ENCODE peak calls at places on chromosomes 4 and X, in nine cellular contexts. One of them, this sample, is unnamed.
A peak's percentile ranks its signal among the peaks of the same experiment; 100 is the strongest.

GRCh38 chr4:33357121-33357520 is 2637.0 kb downstream of the PCDH7 start:
- DNase-seq in choroid plexus epithelial cell: no peak
- DNase-seq in cardiac muscle cell: no peak
- DNase-seq in fibroblast of lung: no peak
- DNase-seq in DND-41: no peak
- DNase-seq in fibroblast of the aortic adventitia: no peak
- DNase-seq in AG04449: no peak
- DNase-seq in ascending aorta: no peak
- DNase-seq in fibroblast of mammary gland: no peak
- DNase-seq in this sample: no peak

GRCh38 chrX:10769696-10770619 is 149.6 kb upstream of the MID1 start:
- DNase-seq in cardiac muscle cell: peak; percentile 47
- DNase-seq in fibroblast of lung: peak; percentile 70
- DNase-seq in ascending aorta: no peak
- DNase-seq in fibroblast of mammary gland: peak; percentile 57
- DNase-seq in DND-41: no peak
- DNase-seq in AG04449: no peak
- DNase-seq in choroid plexus epithelial cell: peak; percentile 62
- DNase-seq in fibroblast of the aortic adventitia: peak; percentile 52
- DNase-seq in this sample: no peak

GRCh38 chr4:47486306-47486705 is 1.2 kb downstream of the ATP10D start:
- DNase-seq in fibroblast of the aortic adventitia: peak; percentile 46
- DNase-seq in choroid plexus epithelial cell: peak; percentile 48
- DNase-seq in fibroblast of lung: peak; percentile 42
- DNase-seq in AG04449: no peak
- DNase-seq in DND-41: no peak
- DNase-seq in fibroblast of mammary gland: peak; percentile 30
- DNase-seq in cardiac muscle cell: peak; percentile 27
- DNase-seq in ascending aorta: no peak
- DNase-seq in this sample: no peak

GRCh38 chrX:2662586-2662985 is 28.5 kb upstream of the CD99 start:
- DNase-seq in AG04449: no peak
- DNase-seq in choroid plexus epithelial cell: no peak
- DNase-seq in cardiac muscle cell: no peak
- DNase-seq in fibroblast of mammary gland: no peak
- DNase-seq in fibroblast of lung: no peak
- DNase-seq in fibroblast of the aortic adventitia: no peak
- DNase-seq in ascending aorta: no peak
- DNase-seq in DND-41: no peak
- DNase-seq in this sample: no peak

GRCh38 chrX:13607356-13607995 is 38.1 kb downstream of the EGFL6 start:
- DNase-seq in fibroblast of lung: no peak
- DNase-seq in cardiac muscle cell: no peak
- DNase-seq in DND-41: no peak
- DNase-seq in fibroblast of the aortic adventitia: no peak
- DNase-seq in fibroblast of mammary gland: no peak
- DNase-seq in ascending aorta: no peak
- DNase-seq in AG04449: no peak
- DNase-seq in choroid plexus epithelial cell: no peak
- DNase-seq in this sample: no peak

GRCh38 chr4:77040265-77040664 is 35.5 kb downstream of the CCNI start:
- DNase-seq in fibroblast of lung: peak; percentile 74
- DNase-seq in cardiac muscle cell: no peak
- DNase-seq in DND-41: no peak
- DNase-seq in fibroblast of the aortic adventitia: peak; percentile 67
- DNase-seq in AG04449: no peak
- DNase-seq in choroid plexus epithelial cell: peak; percentile 81
- DNase-seq in ascending aorta: no peak
- DNase-seq in fibroblast of mammary gland: peak; percentile 82
- DNase-seq in this sample: no peak

GRCh38 chr4:87677731-87678130 is 27.7 kb downstream of the DMP1 start:
- DNase-seq in fibroblast of the aortic adventitia: no peak
- DNase-seq in AG04449: no peak
- DNase-seq in choroid plexus epithelial cell: peak; percentile 26
- DNase-seq in fibroblast of mammary gland: no peak
- DNase-seq in fibroblast of lung: no peak
- DNase-seq in DND-41: no peak
- DNase-seq in cardiac muscle cell: no peak
- DNase-seq in ascending aorta: no peak
- DNase-seq in this sample: no peak

GRCh38 chr4:152097371-152097770 is 336.6 kb upstream of the GATB start:
- DNase-seq in fibroblast of the aortic adventitia: no peak
- DNase-seq in ascending aorta: no peak
- DNase-seq in fibroblast of lung: no peak
- DNase-seq in AG04449: no peak
- DNase-seq in fibroblast of mammary gland: no peak
- DNase-seq in DND-41: no peak
- DNase-seq in choroid plexus epithelial cell: no peak
- DNase-seq in cardiac muscle cell: no peak
- DNase-seq in this sample: no peak

GRCh38 chr4:8409271-8410065 is 31.1 kb downstream of the ACOX3 start:
- DNase-seq in ascending aorta: no peak
- DNase-seq in fibroblast of mammary gland: peak; percentile 37
- DNase-seq in choroid plexus epithelial cell: no peak
- DNase-seq in DND-41: peak; percentile 77
- DNase-seq in fibroblast of the aortic adventitia: peak; percentile 70
- DNase-seq in fibroblast of lung: peak; percentile 56
- DNase-seq in AG04449: no peak
- DNase-seq in cardiac muscle cell: peak; percentile 21
- DNase-seq in this sample: no peak

GRCh38 chr4:8410066-8410600 is 30.4 kb downstream of the ACOX3 start:
- DNase-seq in fibroblast of lung: no peak
- DNase-seq in fibroblast of the aortic adventitia: peak; percentile 18
- DNase-seq in DND-41: no peak
- DNase-seq in choroid plexus epithelial cell: no peak
- DNase-seq in fibroblast of mammary gland: no peak
- DNase-seq in ascending aorta: no peak
- DNase-seq in AG04449: no peak
- DNase-seq in cardiac muscle cell: no peak
- DNase-seq in this sample: no peak

GRCh38 chr4:8412288-8412687 is 28.2 kb downstream of the ACOX3 start:
- DNase-seq in fibroblast of lung: no peak
- DNase-seq in AG04449: no peak
- DNase-seq in cardiac muscle cell: no peak
- DNase-seq in choroid plexus epithelial cell: no peak
- DNase-seq in fibroblast of the aortic adventitia: no peak
- DNase-seq in DND-41: no peak
- DNase-seq in ascending aorta: no peak
- DNase-seq in fibroblast of mammary gland: no peak
- DNase-seq in this sample: no peak

GRCh38 chr4:8411351-8412180 is 29.0 kb downstream of the ACOX3 start:
- DNase-seq in fibroblast of mammary gland: no peak
- DNase-seq in cardiac muscle cell: no peak
- DNase-seq in fibroblast of the aortic adventitia: no peak
- DNase-seq in choroid plexus epithelial cell: no peak
- DNase-seq in DND-41: no peak
- DNase-seq in ascending aorta: no peak
- DNase-seq in AG04449: no peak
- DNase-seq in fibroblast of lung: no peak
- DNase-seq in this sample: no peak

GRCh38 chr4:8410641-8411271 is 29.8 kb downstream of the ACOX3 start:
- DNase-seq in ascending aorta: no peak
- DNase-seq in DND-41: peak; percentile 12
- DNase-seq in AG04449: no peak
- DNase-seq in fibroblast of lung: peak; percentile 47
- DNase-seq in fibroblast of the aortic adventitia: peak; percentile 52
- DNase-seq in choroid plexus epithelial cell: peak; percentile 85
- DNase-seq in fibroblast of mammary gland: peak; percentile 47
- DNase-seq in cardiac muscle cell: peak; percentile 70
- DNase-seq in this sample: no peak
- TF ChIP-seq CTCF in ascending aorta: peak; percentile 23
- TF ChIP-seq CTCF in DND-41: peak; percentile 38
- TF ChIP-seq CTCF in AG04449: peak; percentile 20
- TF ChIP-seq CTCF in fibroblast of lung: peak; percentile 18
- TF ChIP-seq CTCF in fibroblast of the aortic adventitia: peak; percentile 20
- TF ChIP-seq CTCF in choroid plexus epithelial cell: peak; percentile 67
- TF ChIP-seq CTCF in fibroblast of mammary gland: peak; percentile 40
- TF ChIP-seq CTCF in cardiac muscle cell: peak; percentile 43
- TF ChIP-seq CTCF in this sample: peak; percentile 47

GRCh38 chr4:181148470-181148869 is 1094.7 kb upstream of the TENM3 start:
- DNase-seq in cardiac muscle cell: no peak
- DNase-seq in DND-41: no peak
- DNase-seq in ascending aorta: no peak
- DNase-seq in fibroblast of mammary gland: no peak
- DNase-seq in AG04449: no peak
- DNase-seq in fibroblast of the aortic adventitia: no peak
- DNase-seq in fibroblast of lung: no peak
- DNase-seq in choroid plexus epithelial cell: no peak
- DNase-seq in this sample: no peak

GRCh38 chr4:181140037-181140603 is 1103.1 kb upstream of the TENM3 start:
- DNase-seq in fibroblast of lung: peak; percentile 80
- DNase-seq in AG04449: no peak
- DNase-seq in fibroblast of mammary gland: no peak
- DNase-seq in ascending aorta: no peak
- DNase-seq in cardiac muscle cell: no peak
- DNase-seq in choroid plexus epithelial cell: peak; percentile 47
- DNase-seq in fibroblast of the aortic adventitia: no peak
- DNase-seq in DND-41: no peak
- DNase-seq in this sample: no peak

GRCh38 chr4:181146031-181146430 is 1097.2 kb upstream of the TENM3 start:
- DNase-seq in fibroblast of mammary gland: no peak
- DNase-seq in fibroblast of lung: no peak
- DNase-seq in AG04449: no peak
- DNase-seq in ascending aorta: no peak
- DNase-seq in DND-41: no peak
- DNase-seq in choroid plexus epithelial cell: no peak
- DNase-seq in fibroblast of the aortic adventitia: no peak
- DNase-seq in cardiac muscle cell: no peak
- DNase-seq in this sample: no peak

GRCh38 chr4:181147421-181147951 is 1095.7 kb upstream of the TENM3 start:
- DNase-seq in fibroblast of lung: no peak
- DNase-seq in choroid plexus epithelial cell: no peak
- DNase-seq in DND-41: no peak
- DNase-seq in AG04449: no peak
- DNase-seq in cardiac muscle cell: no peak
- DNase-seq in ascending aorta: no peak
- DNase-seq in fibroblast of the aortic adventitia: no peak
- DNase-seq in fibroblast of mammary gland: no peak
- DNase-seq in this sample: no peak

DNA sequence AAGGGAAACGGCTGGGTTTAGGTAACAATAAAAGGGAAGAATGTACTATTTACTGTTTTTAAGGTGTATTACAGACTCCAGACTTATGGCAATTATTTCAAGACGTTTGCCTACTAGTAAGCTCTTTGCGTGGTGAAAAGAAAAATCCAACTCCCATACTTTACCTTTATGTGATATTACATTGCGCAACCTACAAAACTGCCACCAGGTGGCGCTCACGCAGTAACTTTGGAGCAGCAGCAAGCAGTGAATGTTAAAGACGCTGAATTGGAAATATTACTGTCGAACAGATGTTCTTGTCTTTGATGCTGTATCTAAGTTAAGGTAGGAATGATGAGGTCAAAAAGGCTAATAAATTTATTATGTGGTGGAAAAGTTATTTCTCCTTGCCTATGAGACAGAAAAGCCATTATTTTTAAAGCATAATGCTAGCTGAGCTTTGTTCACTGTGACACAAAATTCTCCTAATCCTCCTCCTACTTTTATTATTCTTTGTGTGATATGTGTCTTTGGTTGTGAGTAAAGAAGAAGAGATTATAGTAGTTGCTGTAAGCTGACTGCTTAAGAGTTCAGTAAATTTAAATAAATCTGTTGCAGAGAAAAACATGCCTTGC is 1099.9 kb upstream of the TENM3 start:
- DNase-seq in AG04449: peak; percentile 4
- DNase-seq in fibroblast of the aortic adventitia: peak; percentile 82
- DNase-seq in DND-41: peak; percentile 65
- DNase-seq in ascending aorta: peak; percentile 79
- DNase-seq in cardiac muscle cell: peak; percentile 81
- DNase-seq in fibroblast of mammary gland: peak; percentile 78
- DNase-seq in choroid plexus epithelial cell: peak; percentile 86
- DNase-seq in fibroblast of lung: peak; percentile 82
- DNase-seq in this sample: no peak
- TF ChIP-seq CTCF in AG04449: peak; percentile 79
- TF ChIP-seq CTCF in fibroblast of the aortic adventitia: peak; percentile 85
- TF ChIP-seq CTCF in DND-41: peak; percentile 89
- TF ChIP-seq CTCF in ascending aorta: peak; percentile 79
- TF ChIP-seq CTCF in cardiac muscle cell: peak; percentile 80
- TF ChIP-seq CTCF in fibroblast of mammary gland: peak; percentile 88
- TF ChIP-seq CTCF in choroid plexus epithelial cell: peak; percentile 96
- TF ChIP-seq CTCF in fibroblast of lung: peak; percentile 86
- TF ChIP-seq CTCF in this sample: peak; percentile 91

GRCh38 chr4:9764155-9764696 is 17.2 kb upstream of the DRD5 start:
- DNase-seq in ascending aorta: no peak
- DNase-seq in fibroblast of lung: no peak
- DNase-seq in cardiac muscle cell: no peak
- DNase-seq in DND-41: no peak
- DNase-seq in fibroblast of mammary gland: no peak
- DNase-seq in AG04449: no peak
- DNase-seq in fibroblast of the aortic adventitia: no peak
- DNase-seq in choroid plexus epithelial cell: no peak
- DNase-seq in this sample: no peak

GRCh38 chr4:9765091-9765490 is 16.3 kb upstream of the DRD5 start:
- DNase-seq in fibroblast of mammary gland: peak; percentile 2
- DNase-seq in AG04449: no peak
- DNase-seq in DND-41: no peak
- DNase-seq in fibroblast of the aortic adventitia: peak; percentile 2
- DNase-seq in cardiac muscle cell: peak; percentile 57
- DNase-seq in ascending aorta: no peak
- DNase-seq in fibroblast of lung: peak; percentile 2
- DNase-seq in choroid plexus epithelial cell: peak; percentile 59
- DNase-seq in this sample: no peak

GRCh38 chr4:9758641-9759317 is 22.7 kb upstream of the DRD5 start:
- DNase-seq in DND-41: no peak
- DNase-seq in ascending aorta: no peak
- DNase-seq in fibroblast of lung: no peak
- DNase-seq in fibroblast of mammary gland: no peak
- DNase-seq in AG04449: no peak
- DNase-seq in fibroblast of the aortic adventitia: no peak
- DNase-seq in choroid plexus epithelial cell: no peak
- DNase-seq in cardiac muscle cell: no peak
- DNase-seq in this sample: no peak

DNA sequence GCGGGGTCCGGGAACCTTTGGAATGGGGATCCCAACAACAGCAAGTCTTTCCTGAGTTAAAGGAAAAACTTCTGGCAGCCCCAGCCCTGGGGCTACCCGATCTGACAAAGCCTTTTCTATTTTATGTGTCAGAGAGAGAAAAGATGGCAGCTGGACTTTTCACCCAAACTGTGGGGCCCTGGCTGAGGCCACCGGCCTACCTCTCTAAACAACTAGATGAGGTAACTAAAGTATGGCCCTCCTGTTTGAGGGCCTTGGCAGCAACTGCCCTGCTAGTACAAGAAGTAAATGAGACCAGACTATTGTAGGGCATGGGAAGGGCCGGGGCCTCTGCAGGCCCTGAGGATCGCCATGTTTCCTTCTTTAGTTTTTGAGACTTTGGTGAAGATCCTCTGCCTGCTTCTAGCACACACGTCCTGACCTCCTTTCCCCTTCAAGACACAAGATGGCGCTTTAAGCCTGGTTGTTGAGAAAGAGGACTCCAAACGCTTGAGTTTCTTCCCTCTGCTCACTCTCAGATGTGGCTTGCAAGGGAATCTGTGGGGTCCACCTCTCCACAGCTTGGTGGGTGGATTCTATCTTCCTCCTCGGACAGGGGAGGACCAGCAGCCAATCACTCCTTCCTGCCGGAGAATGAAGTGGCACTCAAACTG is 18.5 kb upstream of the DRD5 start:
- DNase-seq in cardiac muscle cell: peak; percentile 88
- DNase-seq in fibroblast of lung: peak; percentile 72
- DNase-seq in DND-41: peak; percentile 61
- DNase-seq in AG04449: peak; percentile 4
- DNase-seq in choroid plexus epithelial cell: peak; percentile 93
- DNase-seq in ascending aorta: peak; percentile 77
- DNase-seq in fibroblast of mammary gland: peak; percentile 64
- DNase-seq in fibroblast of the aortic adventitia: peak; percentile 74
- DNase-seq in this sample: peak; percentile 26
- TF ChIP-seq CTCF in cardiac muscle cell: peak; percentile 77
- TF ChIP-seq CTCF in fibroblast of lung: peak; percentile 74
- TF ChIP-seq CTCF in DND-41: peak; percentile 76
- TF ChIP-seq CTCF in AG04449: peak; percentile 38
- TF ChIP-seq CTCF in choroid plexus epithelial cell: peak; percentile 91
- TF ChIP-seq CTCF in ascending aorta: peak; percentile 68
- TF ChIP-seq CTCF in fibroblast of mammary gland: peak; percentile 67
- TF ChIP-seq CTCF in fibroblast of the aortic adventitia: peak; percentile 67
- TF ChIP-seq CTCF in this sample: peak; percentile 88

DNA sequence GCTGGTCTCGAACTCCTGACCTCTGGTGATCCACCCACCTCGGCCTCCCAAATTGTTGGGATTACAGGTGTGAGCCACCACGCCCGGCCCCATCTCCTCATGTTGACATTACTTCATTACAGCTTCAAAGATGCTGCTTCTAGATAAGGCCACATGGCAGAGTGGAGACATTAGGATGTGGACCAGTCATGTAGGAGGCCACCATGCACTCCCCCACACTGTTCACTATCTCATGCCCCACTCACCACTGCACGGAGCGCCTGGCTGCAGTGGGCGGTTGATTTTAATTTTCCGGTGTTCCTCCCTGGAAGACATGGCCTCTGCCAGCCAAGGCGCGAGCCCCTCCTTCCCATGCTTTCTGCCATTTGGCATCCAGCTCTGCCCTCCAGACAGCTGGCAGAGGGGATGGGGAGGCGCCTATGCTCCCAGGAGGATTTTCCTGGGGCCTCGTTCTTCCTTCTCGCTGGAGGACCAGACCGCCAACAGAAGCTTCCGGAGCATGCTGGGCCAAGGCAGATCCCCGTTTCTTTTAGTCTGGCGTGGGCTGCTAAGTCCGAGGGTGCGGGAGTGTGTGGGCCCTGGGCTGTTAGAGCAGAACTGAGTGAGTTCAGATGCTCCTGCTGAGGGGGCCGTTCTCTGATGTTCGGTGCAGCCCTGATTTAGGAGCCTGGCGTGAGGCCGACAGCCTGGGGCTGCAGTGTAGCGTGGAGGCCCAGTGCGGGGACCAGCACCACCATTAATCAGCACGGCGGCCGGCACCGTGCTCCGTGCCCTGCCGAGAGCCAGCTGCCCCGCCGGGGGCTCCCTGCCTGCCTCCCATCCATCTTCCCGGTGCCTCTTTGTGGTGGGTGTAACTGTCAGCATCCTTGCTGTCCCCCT is 93.1 kb downstream of the SORCS2 start:
- DNase-seq in fibroblast of lung: no peak
- DNase-seq in cardiac muscle cell: no peak
- DNase-seq in AG04449: no peak
- DNase-seq in DND-41: no peak
- DNase-seq in ascending aorta: no peak
- DNase-seq in fibroblast of the aortic adventitia: no peak
- DNase-seq in choroid plexus epithelial cell: no peak
- DNase-seq in fibroblast of mammary gland: no peak
- DNase-seq in this sample: no peak
- TF ChIP-seq CTCF in fibroblast of lung: no peak
- TF ChIP-seq CTCF in cardiac muscle cell: no peak
- TF ChIP-seq CTCF in AG04449: no peak
- TF ChIP-seq CTCF in DND-41: no peak
- TF ChIP-seq CTCF in ascending aorta: no peak
- TF ChIP-seq CTCF in fibroblast of the aortic adventitia: no peak
- TF ChIP-seq CTCF in choroid plexus epithelial cell: no peak
- TF ChIP-seq CTCF in fibroblast of mammary gland: no peak
- TF ChIP-seq CTCF in this sample: no peak

This sample was measured in epithelial cell of proximal tubule.